ENCODE peak calls at places on chromosomes 1 and 21, in four cellular contexts. V is cardiac fibroblast, Z is fibroblast of pulmonary artery, B is lower leg skin. Y is an unnamed sample.

GRCh38 chr1:83626603-83627002 is 372.3 kb downstream of the TTLL7 start:
- DNase-seq in V (no peak), Z (no peak), B (no peak), Y (no peak)

GRCh38 chr1:153519242-153519641 is 16.5 kb downstream of the S100A6 start:
- DNase-seq in V (no peak), Z (no peak), B (no peak), Y (no peak)

GRCh38 chr1:15667362-15667761 is 16.8 kb upstream of the PLEKHM2 start:
- DNase-seq in V (no peak), Z (no peak), B (no peak), Y (no peak)

GRCh38 chr1:182299728-182300581 is 91.6 kb downstream of the GLUL start:
- DNase-seq in V (no peak), Z (peak), B (no peak), Y (peak)

GRCh38 chr1:214086945-214087344 is 99.2 kb downstream of the PROX1 start:
- DNase-seq in V (no peak), Z (no peak), B (no peak), Y (no peak)

GRCh38 chr1:113792471-113792870 is 19.8 kb downstream of the RSBN1 start:
- DNase-seq in V (no peak), Z (no peak), B (no peak), Y (no peak)

GRCh38 chr1:28112388-28113311 is 24.2 kb upstream of the EYA3 start:
- DNase-seq in V (peak), Z (peak), B (no peak), Y (peak)

GRCh38 chr1:71521655-71522264 is 440.9 kb upstream of the ZRANB2 start:
- DNase-seq in V (peak), Z (peak), B (no peak), Y (peak)

GRCh38 chr1:199792874-199793273 is 234.6 kb upstream of the NR5A2 start:
- DNase-seq in V (no peak), Z (no peak), B (no peak), Y (no peak)

GRCh38 chr1:54273092-54273836 is 73.3 kb downstream of the MRPL37 start:
- DNase-seq in V (peak), Z (peak), B (peak), Y (peak)
- TF ChIP-seq CTCF in V (no peak), Z (peak), B (no peak), Y (peak)

DNA sequence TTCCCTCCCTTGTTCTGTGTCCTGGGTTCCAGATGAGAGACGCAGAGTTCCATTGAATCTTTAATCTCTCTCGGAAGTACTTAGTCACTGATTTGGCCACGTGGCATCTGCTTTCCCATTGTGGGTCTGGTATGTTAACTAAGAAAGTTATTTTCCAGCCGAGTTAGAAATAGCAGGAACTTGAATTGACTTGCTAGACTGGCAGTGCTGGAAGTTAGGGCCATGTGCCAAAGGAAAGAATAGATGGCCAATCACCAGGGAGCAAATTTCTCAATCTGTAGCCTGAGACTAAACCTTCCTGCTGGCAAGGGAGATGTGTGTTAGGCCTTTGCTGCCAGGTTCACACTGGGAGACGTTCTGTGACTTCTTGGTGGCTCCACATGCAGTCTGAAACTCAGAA is 24.2 kb upstream of the SLFNL1 start:
- DNase-seq in V (peak), Z (peak), B (peak), Y (peak)
- H3K4me3 ChIP-seq in V (no peak), Z (no peak), B (no peak), Y (no peak)

DNA sequence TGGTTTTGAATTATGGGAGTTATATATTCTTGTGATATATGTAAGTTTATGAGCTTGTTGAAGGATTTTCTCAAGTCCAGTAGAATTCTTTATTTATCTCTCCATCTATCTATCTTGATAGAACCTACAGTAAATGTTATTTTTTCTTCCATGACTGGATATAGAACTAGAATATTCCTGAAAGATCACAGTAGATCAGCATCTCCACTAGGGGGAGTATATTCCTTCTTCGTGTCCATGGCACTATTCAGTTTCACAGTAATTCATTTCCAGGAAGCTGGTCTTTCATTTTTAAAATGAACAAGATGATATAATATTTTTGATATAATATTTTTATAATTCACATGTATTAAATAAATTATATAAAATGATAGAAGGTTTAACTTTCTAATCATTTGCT is 18.8 kb downstream of the TMPRSS15 start:
- DNase-seq in V (peak), Z (peak), B (no peak), Y (peak)
- TF ChIP-seq CTCF in V (peak), Z (peak), B (no peak), Y (peak)

DNA sequence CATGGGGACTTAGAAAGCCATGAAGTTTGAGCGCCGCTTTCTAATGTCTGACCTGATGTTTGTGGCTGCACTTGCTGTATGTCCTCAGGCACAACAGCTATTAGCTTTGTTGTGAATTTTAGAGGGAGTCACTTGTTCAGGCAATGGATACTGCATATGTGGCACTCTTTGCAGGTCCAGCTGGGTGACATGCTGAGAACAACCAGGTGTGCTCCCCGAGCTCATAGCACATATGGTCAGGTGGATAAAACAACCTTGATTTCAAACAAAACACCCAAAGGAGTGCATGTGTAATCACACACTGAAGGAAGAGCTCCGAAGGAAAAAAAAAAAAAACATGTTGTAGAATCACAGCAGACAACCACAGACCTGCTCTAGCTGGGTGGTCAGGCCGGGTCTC is 178.6 kb downstream of the BACH1 start:
- DNase-seq in V (no peak), Z (no peak), B (no peak), Y (no peak)
- H3K4me3 ChIP-seq in V (no peak), Z (no peak), B (no peak), Y (no peak)

GRCh38 chr1:166283190-166283589 is 116.4 kb upstream of the FAM78B start:
- DNase-seq in V (no peak), Z (no peak), B (no peak), Y (no peak)

GRCh38 chr1:166283600-166283999 is 116.8 kb upstream of the FAM78B start:
- DNase-seq in V (no peak), Z (no peak), B (no peak), Y (no peak)

GRCh38 chr1:166282391-166283137 is 115.8 kb upstream of the FAM78B start:
- DNase-seq in V (no peak), Z (no peak), B (no peak), Y (no peak)
- TF ChIP-seq CTCF in V (no peak), Z (no peak), B (no peak), Y (no peak)

DNA sequence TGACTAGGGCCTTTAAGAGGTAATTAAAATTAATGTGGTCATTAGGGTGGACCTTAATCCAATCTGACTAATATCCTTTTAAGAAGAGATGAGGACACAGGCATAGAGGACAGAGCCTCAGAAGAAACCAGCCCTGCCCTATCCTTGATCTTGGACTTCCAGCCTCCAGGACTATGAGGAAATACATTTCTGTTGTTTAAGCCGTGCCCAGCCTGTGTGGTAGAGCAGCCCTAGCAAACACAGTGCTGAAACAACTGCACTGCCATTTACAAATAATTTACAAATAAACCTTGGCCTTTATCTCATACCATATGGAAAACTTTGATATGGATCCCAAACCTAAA is 7.6 kb downstream of the UBE2G2 start:
- DNase-seq in V (no peak), Z (no peak), B (no peak), Y (no peak)
- H3K4me3 ChIP-seq in V (no peak), Z (no peak), B (no peak), Y (no peak)

DNA sequence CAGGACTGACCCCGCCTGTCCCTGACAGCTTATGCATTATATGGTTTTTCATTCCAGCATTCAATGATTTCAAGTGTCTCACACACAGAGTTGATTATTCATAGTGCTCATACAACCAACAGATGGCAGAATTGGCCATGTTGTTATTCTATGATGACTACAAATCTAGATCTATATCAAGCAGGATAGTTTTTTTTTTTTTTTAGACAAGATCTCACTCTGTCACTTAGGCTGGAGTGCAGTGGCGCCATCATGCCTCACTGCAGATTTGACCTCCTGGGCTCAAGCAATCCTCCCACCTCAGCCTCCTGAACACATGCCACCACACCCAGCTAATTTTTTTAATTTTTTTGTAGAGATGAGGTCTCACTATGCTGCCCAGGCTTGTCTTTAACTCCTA is 40.1 kb upstream of the LRRC8D start:
- DNase-seq in V (peak), Z (peak), B (no peak), Y (peak)
- TF ChIP-seq CTCF in V (peak), Z (peak), B (no peak), Y (peak)

GRCh38 chr1:235865565-235866206 is 1.0 kb downstream of the LYST start:
- DNase-seq in V (no peak), Z (no peak), B (no peak), Y (no peak)

GRCh38 chr1:235866913-235867850 is 476 bp upstream of the LYST start:
- DNase-seq in V (peak), Z (peak), B (peak), Y (peak)

GRCh38 chr1:235866207-235866912 is at the start of gene LYST:
- DNase-seq in V (peak), Z (peak), B (peak), Y (peak)

GRCh38 chr1:235864469-235864868 is 2.2 kb downstream of the LYST start:
- DNase-seq in V (no peak), Z (no peak), B (no peak), Y (no peak)

GRCh38 chr1:235864965-235865525 is 1.7 kb downstream of the LYST start:
- DNase-seq in V (peak), Z (no peak), B (no peak), Y (peak)
- H3K4me3 ChIP-seq in V (no peak), Z (peak), B (no peak), Y (peak)

DNA sequence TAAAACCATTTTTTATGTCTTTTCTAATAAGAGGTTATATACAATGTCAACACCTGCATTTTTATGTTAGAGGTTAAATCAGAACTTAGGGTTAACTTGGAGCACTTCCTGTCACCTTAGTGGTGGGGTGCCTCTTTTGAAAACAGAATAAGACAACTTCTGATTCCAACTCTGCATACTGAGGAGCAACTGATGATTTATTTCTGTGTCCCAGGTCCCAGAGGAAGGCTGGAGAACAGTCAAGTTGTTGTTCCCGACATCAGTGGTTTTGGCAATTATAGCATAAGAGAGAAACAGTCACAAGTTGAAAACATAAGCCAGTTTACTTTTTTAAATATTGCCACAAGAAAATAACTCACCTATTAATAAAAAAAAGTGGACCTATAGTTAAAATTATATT is 871.0 kb upstream of the ADAMTS5 start:
- DNase-seq in V (no peak), Z (no peak), B (no peak), Y (no peak)
- TF ChIP-seq CTCF in V (no peak), Z (no peak), B (no peak), Y (no peak)

GRCh38 chr1:235883261-235883927 is 16.7 kb upstream of the LYST start:
- DNase-seq in V (peak), Z (peak), B (peak), Y (peak)
- H3K4me3 ChIP-seq in V (no peak), Z (no peak), B (no peak), Y (no peak)

Y was measured in choroid plexus epithelial cell.